ENCODE peak calls at places on chromosomes 2 and 18, in seven cellular contexts. Q, V, E, Z, D, U and H are unnamed samples.

GRCh38 chr2:175111200-175111657 is 56.8 kb downstream of the ATF2 start:
- DNase-seq in Q (peak), V (peak), E (peak), Z (peak), D (peak), U (peak), H (peak)

GRCh38 chr18:50819027-50819726 is 639 bp downstream of the MRO start:
- DNase-seq in Q (no peak), V (peak), E (peak), Z (peak), D (no peak), U (peak), H (peak)

GRCh38 chr2:123935405-123935804 is 89.7 kb upstream of the CNTNAP5 start:
- DNase-seq in Q (no peak), V (no peak), E (no peak), Z (no peak), D (no peak), U (no peak), H (no peak)

GRCh38 chr2:7517122-7517487 is 599.9 kb downstream of the RNF144A start:
- DNase-seq in Q (no peak), V (no peak), E (no peak), Z (peak), D (no peak), U (no peak), H (peak)

GRCh38 chr2:20212871-20213503 is 11.9 kb downstream of the SDC1 start:
- DNase-seq in Q (no peak), V (no peak), E (peak), Z (peak), D (no peak), U (no peak), H (no peak)

GRCh38 chr2:71617266-71617665 is 163.9 kb downstream of the DYSF start:
- DNase-seq in Q (no peak), V (no peak), E (no peak), Z (no peak), D (no peak), U (no peak), H (no peak)

GRCh38 chr2:42752299-42752698 is 11.6 kb downstream of the OXER1 start:
- DNase-seq in Q (no peak), V (no peak), E (no peak), Z (no peak), D (peak), U (no peak), H (no peak)

GRCh38 chr2:226216578-226216977 is 583.0 kb downstream of the IRS1 start:
- DNase-seq in Q (no peak), V (no peak), E (no peak), Z (no peak), D (no peak), U (no peak), H (no peak)

GRCh38 chr18:10194592-10194991 is 259.8 kb upstream of the APCDD1 start:
- DNase-seq in Q (no peak), V (no peak), E (no peak), Z (no peak), D (no peak), U (no peak), H (peak)

GRCh38 chr18:34223893-34224422 is 755 bp downstream of the NOL4 start:
- DNase-seq in Q (no peak), V (no peak), E (no peak), Z (peak), D (no peak), U (no peak), H (peak)

GRCh38 chr18:34223164-34223892 is 1.4 kb downstream of the NOL4 start:
- DNase-seq in Q (no peak), V (peak), E (peak), Z (peak), D (no peak), U (no peak), H (peak)

GRCh38 chr18:34222396-34223163 is 2.1 kb downstream of the NOL4 start:
- DNase-seq in Q (no peak), V (peak), E (peak), Z (peak), D (no peak), U (peak), H (peak)

GRCh38 chr18:34219651-34220050 is 5.1 kb downstream of the NOL4 start:
- DNase-seq in Q (no peak), V (no peak), E (no peak), Z (peak), D (no peak), U (no peak), H (no peak)

DNA sequence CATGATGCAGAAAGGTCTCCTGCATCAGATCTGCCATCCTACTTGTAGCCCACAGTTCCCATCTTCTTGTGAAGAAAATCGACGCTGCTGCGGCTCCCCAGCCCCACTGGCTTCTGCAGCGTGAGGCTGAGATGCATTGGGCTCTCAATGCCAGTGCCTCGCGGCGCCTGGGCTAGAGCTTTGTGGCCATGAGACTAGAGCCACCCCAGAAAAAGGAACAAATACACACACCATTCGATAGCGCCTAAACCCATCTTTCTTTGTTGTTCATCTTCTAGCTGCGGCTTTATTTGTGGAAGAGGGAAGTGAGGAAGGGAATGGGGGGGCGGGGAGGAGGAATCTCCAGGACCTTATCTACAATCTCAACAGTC is 2.7 kb downstream of the NOL4 start:
- DNase-seq in Q (no peak), V (no peak), E (no peak), Z (peak), D (no peak), U (no peak), H (peak)
- H2AFZ ChIP-seq in Q (peak), V (peak), E (peak), Z (peak), D (no peak), U (no peak), H (peak)

GRCh38 chr2:227341553-227341952 is 16.5 kb downstream of the MFF start:
- DNase-seq in Q (no peak), V (no peak), E (no peak), Z (no peak), D (no peak), U (no peak), H (no peak)
- H2AFZ ChIP-seq in Q (no peak), V (no peak), E (no peak), Z (no peak), D (no peak), U (no peak), H (no peak)

GRCh38 chr2:147327636-147328035 is 517.2 kb upstream of the ACVR2A start:
- DNase-seq in Q (no peak), V (no peak), E (peak), Z (no peak), D (no peak), U (no peak), H (peak)
- H2AFZ ChIP-seq in Q (no peak), V (no peak), E (peak), Z (peak), D (no peak), U (no peak), H (peak)

GRCh38 chr2:188292446-188293239 is 969 bp downstream of the GULP1 start:
- DNase-seq in Q (peak), V (peak), E (peak), Z (peak), D (no peak), U (peak), H (peak)
- H2AFZ ChIP-seq in Q (peak), V (peak), E (peak), Z (peak), D (no peak), U (peak), H (peak)

DNA sequence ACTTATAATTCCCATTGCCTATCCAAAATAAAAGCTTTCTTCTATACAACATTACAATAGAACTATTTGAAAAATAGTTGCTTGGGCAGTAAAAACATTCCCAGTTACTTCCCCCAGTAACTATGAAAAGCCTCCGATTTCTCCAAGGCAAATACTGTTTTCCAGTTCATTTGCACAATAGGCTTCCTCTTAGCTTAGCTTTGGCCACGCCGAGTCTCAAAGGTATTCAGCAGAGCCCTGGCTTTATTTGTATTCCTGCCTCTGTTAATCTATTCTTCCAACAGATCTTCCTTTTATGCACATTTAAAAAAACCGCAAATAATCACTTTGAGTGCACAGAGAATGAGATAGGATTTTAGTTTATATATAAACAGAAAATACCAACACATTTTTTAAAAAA is 836.8 kb upstream of the VRK2 start:
- DNase-seq in Q (no peak), V (no peak), E (no peak), Z (no peak), D (no peak), U (no peak), H (no peak)
- H2AFZ ChIP-seq in Q (no peak), V (no peak), E (no peak), Z (no peak), D (no peak), U (no peak), H (no peak)

GRCh38 chr18:21602302-21602592 is 1.7 kb upstream of the ESCO1 start:
- DNase-seq in Q (no peak), V (no peak), E (no peak), Z (no peak), D (no peak), U (no peak), H (no peak)
- H2AFZ ChIP-seq in Q (no peak), V (no peak), E (no peak), Z (no peak), D (no peak), U (no peak), H (no peak)

GRCh38 chr2:191869178-191869577 is 22.3 kb upstream of the CAVIN2 start:
- DNase-seq in Q (peak), V (no peak), E (no peak), Z (no peak), D (no peak), U (peak), H (peak)
- H2AFZ ChIP-seq in Q (peak), V (peak), E (no peak), Z (no peak), D (no peak), U (no peak), H (no peak)

GRCh38 chr18:55511277-55511676 is 76.7 kb downstream of the TCF4 start:
- DNase-seq in Q (no peak), V (no peak), E (no peak), Z (no peak), D (no peak), U (no peak), H (no peak)
- H2AFZ ChIP-seq in Q (no peak), V (no peak), E (no peak), Z (peak), D (peak), U (no peak), H (peak)

GRCh38 chr2:183037281-183037659 is 987 bp downstream of the NCKAP1 start:
- DNase-seq in Q (peak), V (peak), E (peak), Z (no peak), D (no peak), U (peak), H (peak)

GRCh38 chr2:183038341-183039300 is at the start of gene NCKAP1:
- DNase-seq in Q (peak), V (peak), E (peak), Z (peak), D (peak), U (peak), H (peak)

GRCh38 chr2:183035298-183035953 is 2.8 kb downstream of the NCKAP1 start:
- DNase-seq in Q (peak), V (peak), E (peak), Z (no peak), D (no peak), U (peak), H (peak)

GRCh38 chr2:183035954-183036669 is 2.1 kb downstream of the NCKAP1 start:
- DNase-seq in Q (no peak), V (no peak), E (no peak), Z (no peak), D (peak), U (no peak), H (no peak)

DNA sequence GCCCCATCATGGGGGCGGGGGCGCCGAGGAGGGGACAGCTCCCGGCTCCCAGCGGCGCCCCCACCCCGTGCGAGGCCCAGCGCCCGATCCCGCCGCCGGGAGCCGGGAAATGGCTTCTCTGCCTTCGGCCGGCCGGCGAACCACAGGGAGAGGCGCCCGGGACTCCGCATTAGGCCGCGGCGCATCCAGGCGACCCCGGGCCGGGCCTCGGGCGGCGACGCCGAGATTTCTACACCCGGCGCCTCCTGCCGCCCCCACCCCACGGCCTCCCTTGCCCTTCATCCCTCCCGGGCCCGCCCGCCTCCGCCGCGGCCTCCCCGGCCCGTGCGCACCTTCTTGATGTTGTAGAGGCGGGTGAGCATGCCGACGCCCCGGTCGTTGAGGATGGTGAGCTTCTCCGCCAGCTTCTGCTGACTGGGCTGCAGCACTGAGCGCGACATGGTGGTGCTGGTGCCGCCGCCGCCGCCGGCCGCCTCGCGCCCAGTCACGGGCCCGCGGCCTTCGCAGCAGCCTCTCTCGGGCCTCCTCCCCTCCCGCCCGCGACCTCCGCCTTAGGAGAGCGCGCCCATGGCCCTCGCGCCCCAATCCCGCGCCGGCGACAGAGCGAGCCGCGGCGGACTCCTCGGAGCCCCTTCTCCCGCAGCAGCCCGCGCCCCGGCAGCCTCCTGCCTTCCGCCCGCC is 457 bp downstream of the NCKAP1 start:
- DNase-seq in Q (no peak), V (peak), E (peak), Z (peak), D (peak), U (peak), H (peak)
- H2AFZ ChIP-seq in Q (peak), V (peak), E (peak), Z (no peak), D (no peak), U (peak), H (peak)

DNA sequence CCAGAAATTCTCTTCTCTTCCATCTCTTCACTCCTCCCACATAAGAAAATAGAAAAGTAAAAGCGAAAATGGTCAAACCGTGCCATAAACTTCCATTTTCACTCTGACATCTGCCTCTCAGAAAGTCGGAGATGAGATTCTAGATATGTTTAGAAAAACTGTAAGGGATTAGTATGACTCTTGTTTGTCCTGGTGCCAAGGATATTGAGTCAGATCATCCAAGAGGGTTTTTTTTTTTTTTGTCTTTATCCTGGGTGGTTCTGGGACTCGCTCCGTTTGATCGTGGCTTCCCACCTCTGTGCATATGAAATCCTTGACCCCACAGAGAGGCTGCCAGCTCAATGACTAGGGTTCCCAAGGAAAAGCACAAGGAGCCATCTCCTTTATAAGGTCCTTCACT is 17.3 kb downstream of the EN1 start:
- DNase-seq in Q (no peak), V (peak), E (no peak), Z (no peak), D (no peak), U (no peak), H (peak)
- H2AFZ ChIP-seq in Q (no peak), V (no peak), E (no peak), Z (no peak), D (no peak), U (no peak), H (peak)